ENCODE peak calls at places on chromosomes 6 and 20, in nine cellular contexts. T is Right ventricle myocardium inferior; M is activated naive CD8-positive, alpha-beta T cell treated with anti-CD3 and anti-CD28 coated beads, Interleukin-2, amount 50 U/mL, for 24 hours; X is central memory CD8-positive, alpha-beta T cell; L is upper lobe of right lung; E is Right ventricle myocardium superior; H is activated CD8-positive, alpha-beta memory T cell treated with anti-CD3 and anti-CD28 coated beads, Interleukin-2, amount 10 ng/mL, durations not matched to agents 7 days and 5 days; P is esophagus mucosa; B is sciatic nerve. Z is an unnamed sample.

GRCh38 chr6:2448826-2449571 is 203.6 kb upstream of the GMDS start:
- ATAC-seq in T (no peak), M (peak), X (no peak), L (peak), E (peak), H (no peak), P (peak), B (peak), Z (peak)

GRCh38 chr6:27754408-27754782 is 157.8 kb downstream of the OR2B2 start:
- ATAC-seq in T (no peak), M (no peak), X (no peak), L (no peak), E (no peak), H (no peak), P (no peak), B (no peak), Z (no peak)

GRCh38 chr6:156984178-156984738 is 207.1 kb downstream of the ARID1B start:
- ATAC-seq in T (no peak), M (peak), X (peak), L (peak), E (no peak), H (no peak), P (no peak), B (no peak), Z (no peak)

GRCh38 chr6:105211831-105212230 is 32.0 kb upstream of the POPDC3 start:
- ATAC-seq in T (no peak), M (peak), X (no peak), L (no peak), E (no peak), H (no peak), P (no peak), B (no peak), Z (no peak)

GRCh38 chr20:4324611-4325238 is 309.4 kb upstream of the RNF24 start:
- ATAC-seq in T (no peak), M (no peak), X (no peak), L (peak), E (no peak), H (no peak), P (no peak), B (no peak), Z (no peak)

GRCh38 chr6:7907159-7907558 is 3.4 kb downstream of the TXNDC5 start:
- ATAC-seq in T (no peak), M (no peak), X (no peak), L (no peak), E (no peak), H (no peak), P (no peak), B (no peak), Z (no peak)

GRCh38 chr6:116154887-116155286 is 29.0 kb upstream of the COL10A1 start:
- ATAC-seq in T (no peak), M (no peak), X (no peak), L (no peak), E (no peak), H (no peak), P (no peak), B (no peak), Z (no peak)

GRCh38 chr6:3654898-3655297 is 96.6 kb downstream of the PXDC1 start:
- ATAC-seq in T (no peak), M (no peak), X (no peak), L (no peak), E (no peak), H (no peak), P (no peak), B (no peak), Z (no peak)

GRCh38 chr6:138601128-138601527 is 101.8 kb upstream of the NHSL1 start:
- ATAC-seq in T (no peak), M (no peak), X (no peak), L (no peak), E (no peak), H (no peak), P (no peak), B (peak), Z (no peak)

GRCh38 chr6:34928220-34928619 is 39.2 kb downstream of the ANKS1A start:
- ATAC-seq in T (no peak), M (no peak), X (no peak), L (no peak), E (no peak), H (no peak), P (no peak), B (no peak), Z (no peak)

GRCh38 chr6:81562169-81562568 is 190.3 kb downstream of the TENT5A start:
- ATAC-seq in T (peak), M (no peak), X (no peak), L (peak), E (peak), H (no peak), P (no peak), B (peak), Z (no peak)

GRCh38 chr6:150269857-150270223 is 99.0 kb upstream of the IYD start:
- ATAC-seq in T (no peak), M (no peak), X (no peak), L (peak), E (no peak), H (no peak), P (peak), B (no peak), Z (no peak)

GRCh38 chr6:31193206-31193605 is 22.7 kb upstream of the POU5F1 start:
- ATAC-seq in T (no peak), M (no peak), X (no peak), L (no peak), E (no peak), H (no peak), P (no peak), B (no peak), Z (no peak)

GRCh38 chr6:35439308-35439707 is 12.8 kb upstream of the FANCE start:
- ATAC-seq in T (no peak), M (no peak), X (no peak), L (no peak), E (no peak), H (no peak), P (no peak), B (no peak), Z (no peak)

GRCh38 chr6:124430741-124431140 is 531.5 kb upstream of the RNF217 start:
- ATAC-seq in T (no peak), M (no peak), X (no peak), L (no peak), E (no peak), H (no peak), P (no peak), B (no peak), Z (no peak)

GRCh38 chr6:55772730-55773129 is 102.7 kb downstream of the BMP5 start:
- ATAC-seq in T (no peak), M (no peak), X (no peak), L (no peak), E (no peak), H (no peak), P (no peak), B (no peak), Z (no peak)

GRCh38 chr20:51767867-51768758 is at the start of gene ATP9A:
- ATAC-seq in T (peak), M (no peak), X (peak), L (peak), E (peak), H (peak), P (peak), B (peak), Z (no peak)

GRCh38 chr6:52388790-52389189 is 26.8 kb downstream of the PAQR8 start:
- ATAC-seq in T (no peak), M (no peak), X (no peak), L (no peak), E (no peak), H (no peak), P (no peak), B (no peak), Z (no peak)

GRCh38 chr6:126093108-126093507 is 106.8 kb downstream of the TRMT11 start:
- ATAC-seq in T (no peak), M (no peak), X (no peak), L (no peak), E (no peak), H (no peak), P (no peak), B (no peak), Z (no peak)

GRCh38 chr6:44474643-44475042 is 87.1 kb downstream of the CDC5L start:
- ATAC-seq in T (no peak), M (no peak), X (no peak), L (no peak), E (no peak), H (no peak), P (no peak), B (no peak), Z (no peak)

GRCh38 chr6:43608310-43608763 is 20.7 kb downstream of the GTPBP2 start:
- ATAC-seq in T (peak), M (peak), X (no peak), L (peak), E (peak), H (peak), P (peak), B (peak), Z (no peak)

GRCh38 chr6:156731436-156731835 is 45.7 kb upstream of the ARID1B start:
- ATAC-seq in T (no peak), M (no peak), X (no peak), L (no peak), E (no peak), H (no peak), P (peak), B (no peak), Z (no peak)

GRCh38 chr6:170459451-170459850 is 93.7 kb downstream of the PSMB1 start:
- ATAC-seq in T (no peak), M (peak), X (no peak), L (peak), E (no peak), H (peak), P (peak), B (no peak), Z (peak)

GRCh38 chr6:157962601-157963084 is 19.0 kb upstream of the SYNJ2 start:
- ATAC-seq in T (no peak), M (peak), X (no peak), L (peak), E (no peak), H (peak), P (no peak), B (no peak), Z (no peak)

GRCh38 chr6:75546401-75546800 is 52.8 kb upstream of the FILIP1 start:
- ATAC-seq in T (no peak), M (no peak), X (no peak), L (peak), E (no peak), H (no peak), P (no peak), B (no peak), Z (no peak)

GRCh38 chr20:3051385-3052019 is 5.7 kb downstream of the MRPS26 start:
- ATAC-seq in T (no peak), M (no peak), X (no peak), L (no peak), E (no peak), H (no peak), P (no peak), B (no peak), Z (no peak)

GRCh38 chr6:68701159-68701558 is 66.1 kb downstream of the ADGRB3 start:
- ATAC-seq in T (no peak), M (no peak), X (no peak), L (no peak), E (no peak), H (no peak), P (no peak), B (no peak), Z (no peak)

GRCh38 chr20:3551681-3552434 is 81.0 kb downstream of the ATRN start:
- ATAC-seq in T (no peak), M (peak), X (no peak), L (no peak), E (no peak), H (no peak), P (no peak), B (no peak), Z (no peak)